ENCODE peak calls at places on chromosomes 11 and 22, in seven cellular contexts. F, J, G, Z, A, H and S are unnamed samples.

GRCh38 chr22:45290410-45290936 is 5.7 kb downstream of the UPK3A start:
- DNase-seq in G (peak; percentile 63), A (peak; percentile 27), J (peak; percentile 83), F (no peak), H (no peak), Z (peak; percentile 65), S (peak; percentile 83)

GRCh38 chr22:17137226-17137625 is 16.1 kb upstream of the TMEM121B start:
- DNase-seq in A (no peak), G (no peak), F (no peak), Z (no peak), H (no peak), J (no peak), S (no peak)

GRCh38 chr11:64874841-64875240 is 3.6 kb downstream of the EHD1 start:
- DNase-seq in Z (no peak), G (no peak), H (no peak), J (no peak), A (no peak), F (no peak), S (no peak)

GRCh38 chr22:30265851-30266444 is 703 bp downstream of the OSM start:
- DNase-seq in A (no peak), G (no peak), H (no peak), J (no peak), F (no peak), Z (no peak), S (no peak)

GRCh38 chr11:12997168-12997567 is 11.9 kb upstream of the RASSF10 start:
- DNase-seq in H (no peak), J (no peak), Z (no peak), F (no peak), A (no peak), G (no peak), S (no peak)

GRCh38 chr11:95138448-95138847 is 48.8 kb downstream of the ENDOD1 start:
- DNase-seq in A (no peak), F (no peak), J (no peak), H (no peak), G (no peak), Z (no peak), S (peak; percentile 38)

GRCh38 chr11:36596880-36597279 is 1.2 kb downstream of the RAG2 start:
- DNase-seq in A (no peak), J (no peak), F (no peak), G (no peak), H (no peak), Z (no peak), S (no peak)

GRCh38 chr11:46391578-46392420 is at the start of gene CHRM4:
- DNase-seq in H (peak; percentile 82), Z (peak; percentile 52), A (no peak), J (peak; percentile 45), G (peak; percentile 67), F (no peak), S (peak; percentile 69)

GRCh38 chr11:82865841-82866240 is 34.4 kb downstream of the PRCP start:
- DNase-seq in H (no peak), F (no peak), J (peak; percentile 31), Z (no peak), A (no peak), G (no peak), S (peak; percentile 23)

GRCh38 chr11:65506770-65507485 is 8.1 kb downstream of the MALAT1 start:
- DNase-seq in A (peak; percentile 85), H (peak; percentile 63), G (peak; percentile 74), J (peak; percentile 95), F (peak; percentile 62), Z (peak; percentile 95), S (peak; percentile 92)

GRCh38 chr22:37559901-37560681 is at the start of gene CDC42EP1:
- DNase-seq in F (no peak), Z (peak; percentile 84), J (peak; percentile 36), A (no peak), G (peak; percentile 47), H (peak; percentile 78), S (peak; percentile 64)

GRCh38 chr11:20363500-20364411 is at the start of gene HTATIP2:
- DNase-seq in G (peak; percentile 71), A (peak; percentile 37), Z (peak; percentile 78), J (peak; percentile 33), F (no peak), H (peak; percentile 70), S (peak; percentile 57)

GRCh38 chr11:61908730-61909622 is 8.4 kb downstream of the RAB3IL1 start:
- DNase-seq in G (no peak), A (no peak), F (no peak), Z (no peak), J (no peak), H (no peak), S (no peak)

GRCh38 chr11:68002943-68003845 is 703 bp downstream of the UNC93B1 start:
- DNase-seq in H (peak; percentile 74), G (peak; percentile 58), F (no peak), A (peak; percentile 58), J (no peak), Z (no peak), S (no peak)

GRCh38 chr11:109015283-109015682 is 350.4 kb downstream of the DDX10 start:
- DNase-seq in F (no peak), A (no peak), J (peak; percentile 82), H (no peak), G (no peak), Z (no peak), S (peak; percentile 47)
- H2BK5ac ChIP-seq in F (no peak overlapping the region), A (no peak overlapping the region), J (no peak overlapping the region), H (no peak overlapping the region), G (no peak overlapping the region), Z (no peak overlapping the region), S (no peak overlapping the region)

GRCh38 chr11:10544491-10545470 is 3.8 kb upstream of the RNF141 start:
- DNase-seq in F (no peak), H (no peak), A (no peak), J (no peak), G (no peak), Z (no peak), S (no peak)
- H4K8ac ChIP-seq in F (no peak overlapping the region), H (peak overlapping the region; percentile 3), A (no peak overlapping the region), J (no peak overlapping the region), G (no peak overlapping the region), Z (no peak overlapping the region), S (no peak overlapping the region)

GRCh38 chr22:31583861-31584485 is 78.0 kb downstream of the PISD start:
- DNase-seq in H (no peak), A (no peak), J (peak; percentile 62), F (no peak), Z (no peak), G (no peak), S (peak; percentile 57)
- H2BK5ac ChIP-seq in H (no peak overlapping the region), A (no peak overlapping the region), J (peak overlapping the region; percentile 97), F (no peak overlapping the region), Z (no peak overlapping the region), G (no peak overlapping the region), S (no peak overlapping the region)

GRCh38 chr11:76087749-76088148 is 118.6 kb downstream of the WNT11 start:
- DNase-seq in Z (no peak), A (peak; percentile 83), G (no peak), J (no peak), H (no peak), F (no peak), S (no peak)

GRCh38 chr11:76086713-76087635 is 119.3 kb downstream of the WNT11 start:
- DNase-seq in F (no peak), Z (no peak), H (no peak), J (peak; percentile 88), G (no peak), A (peak; percentile 35), S (peak; percentile 63)

GRCh38 chr11:76095891-76096290 is 110.4 kb downstream of the WNT11 start:
- DNase-seq in J (no peak), A (peak; percentile 78), H (no peak), F (no peak), G (no peak), Z (peak; percentile 52), S (no peak)

GRCh38 chr11:76094729-76095128 is 111.6 kb downstream of the WNT11 start:
- DNase-seq in A (no peak), F (no peak), J (no peak), Z (no peak), H (no peak), G (no peak), S (no peak)

DNA sequence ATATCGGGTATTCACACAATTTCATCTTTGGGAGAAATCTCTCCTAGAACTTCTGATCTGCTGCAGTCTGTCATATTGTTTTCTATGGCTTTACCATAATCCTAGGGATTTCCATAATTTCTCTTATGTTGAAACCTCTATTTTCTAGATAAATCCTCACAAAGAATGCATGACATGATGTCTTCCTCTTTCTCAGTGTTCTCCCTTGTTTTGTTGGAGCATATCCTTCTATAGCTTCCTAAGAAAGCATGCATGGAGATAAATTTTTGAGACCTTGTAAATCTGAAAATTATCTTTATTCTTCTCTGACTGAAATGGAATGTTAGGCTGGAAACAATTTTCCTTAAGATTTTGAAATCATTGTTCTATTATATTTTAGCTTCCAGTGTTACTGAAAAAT is 115.5 kb downstream of the WNT11 start:
- DNase-seq in Z (no peak), A (no peak), F (no peak), J (no peak), G (no peak), H (no peak), S (no peak)
- H4K8ac ChIP-seq in Z (no peak overlapping the region), A (no peak overlapping the region), F (no peak overlapping the region), J (no peak overlapping the region), G (no peak overlapping the region), H (no peak overlapping the region), S (no peak overlapping the region)

DNA sequence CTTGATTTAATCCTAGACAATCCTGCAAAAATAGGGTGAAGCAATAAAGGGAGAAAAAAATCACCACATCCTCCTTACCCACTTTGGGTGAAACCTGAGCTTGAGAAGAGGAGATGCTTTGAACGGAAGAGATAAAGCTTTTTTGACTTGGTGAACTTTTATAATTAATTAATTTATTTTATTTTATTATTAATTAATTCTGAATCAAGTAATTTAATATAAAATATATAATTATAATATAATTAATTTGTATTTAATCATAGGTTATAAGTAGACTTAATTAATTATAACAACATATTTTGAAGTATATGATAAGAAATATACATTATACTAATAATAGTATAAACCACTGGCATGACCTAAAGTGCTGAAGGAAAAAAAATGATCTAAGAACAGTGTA is 2164.8 kb downstream of the LRRC4C start:
- DNase-seq in H (no peak), J (no peak), G (no peak), Z (no peak), F (no peak), A (no peak), S (no peak)
- H2BK5ac ChIP-seq in H (no peak overlapping the region), J (no peak overlapping the region), G (no peak overlapping the region), Z (no peak overlapping the region), F (no peak overlapping the region), A (no peak overlapping the region), S (no peak overlapping the region)

GRCh38 chr11:57345555-57346151 is 7.5 kb downstream of the P2RX3 start:
- DNase-seq in A (peak; percentile 65), Z (peak; percentile 90), F (peak; percentile 68), J (peak; percentile 64), G (peak; percentile 86), H (peak; percentile 85), S (peak; percentile 72)
- H4K8ac ChIP-seq in A (no peak overlapping the region), Z (no peak overlapping the region), F (no peak overlapping the region), J (peak overlapping the region; percentile 83), G (no peak overlapping the region), H (peak overlapping the region; percentile 29), S (peak overlapping the region; percentile 20)

GRCh38 chr11:116984589-116984988 is 113.6 kb downstream of the SIK3 start:
- DNase-seq in G (no peak), F (no peak), H (no peak), Z (no peak), J (peak; percentile 98), A (peak; percentile 2), S (peak; percentile 89)
- H2BK5ac ChIP-seq in G (no peak overlapping the region), F (no peak overlapping the region), H (no peak overlapping the region), Z (no peak overlapping the region), J (peak overlapping the region; percentile 73), A (no peak overlapping the region), S (no peak overlapping the region)